ENCODE peak calls at places on chromosomes 13 and 19, in nine cellular contexts. Z is activated CD4-positive, CD25-positive, alpha-beta regulatory T cell; X is lower leg skin; U is A549; J is glutamatergic neuron; D is MCF 10A; L is Peyer's patch; A is SW480; Q is GM04504. I is an unnamed sample.

GRCh38 chr19:16226878-16227836 is 29.4 kb downstream of the AP1M1 start:
- DNase-seq in Z (no peak), X (peak; percentile 80), U (no peak), J (no peak), D (no peak), L (no peak), A (no peak), Q (no peak), I (no peak)

GRCh38 chr19:37938379-37938778 is 31.4 kb downstream of the SIPA1L3 start:
- DNase-seq in Z (no peak), X (no peak), U (no peak), J (no peak), D (no peak), L (no peak), A (no peak), Q (no peak), I (no peak)

GRCh38 chr13:73985789-73986188 is 148.4 kb downstream of the KLF12 start:
- DNase-seq in Z (no peak), X (no peak), U (no peak), J (no peak), D (no peak), L (no peak), A (no peak), Q (no peak), I (no peak)

GRCh38 chr13:40079721-40080120 is 424.3 kb downstream of the COG6 start:
- DNase-seq in Z (no peak), X (no peak), U (no peak), J (no peak), D (no peak), L (no peak), A (no peak), Q (no peak), I (no peak)

GRCh38 chr19:13788991-13789390 is 6.3 kb upstream of the ZSWIM4 start:
- DNase-seq in Z (no peak), X (no peak), U (no peak), J (no peak), D (peak; percentile 49), L (no peak), A (no peak), Q (peak; percentile 51), I (no peak)

GRCh38 chr13:38418286-38418685 is 68.6 kb downstream of the UFM1 start:
- DNase-seq in Z (no peak), X (no peak), U (no peak), J (no peak), D (peak; percentile 17), L (no peak), A (no peak), Q (no peak), I (no peak)

GRCh38 chr19:47274071-47274890 is at the start of gene INAFM1:
- DNase-seq in Z (peak; percentile 100), X (peak; percentile 100), U (peak; percentile 98), J (peak; percentile 99), D (peak; percentile 96), L (peak; percentile 100), A (peak; percentile 96), Q (peak; percentile 83), I (peak; percentile 59)

GRCh38 chr13:28494861-28495585 is at the start of gene FLT1:
- DNase-seq in Z (no peak), X (peak; percentile 88), U (no peak), J (peak; percentile 74), D (no peak), L (no peak), A (peak; percentile 14), Q (no peak), I (no peak)

GRCh38 chr19:43354305-43354627 is 780 bp downstream of the CD177 start:
- DNase-seq in Z (no peak), X (no peak), U (no peak), J (peak; percentile 66), D (no peak), L (no peak), A (no peak), Q (no peak), I (no peak)

GRCh38 chr13:25846227-25846984 is 205.4 kb downstream of the SHISA2 start:
- DNase-seq in Z (no peak), X (no peak), U (no peak), J (no peak), D (peak; percentile 18), L (no peak), A (no peak), Q (no peak), I (no peak)

GRCh38 chr13:72643339-72643989 is 84.0 kb downstream of the MZT1 start:
- DNase-seq in Z (peak; percentile 35), X (no peak), U (peak; percentile 47), J (peak; percentile 64), D (peak; percentile 59), L (peak; percentile 51), A (peak; percentile 20), Q (peak; percentile 10), I (peak; percentile 3)

GRCh38 chr19:38634757-38635482 is 12.5 kb upstream of the ACTN4 start:
- DNase-seq in Z (peak; percentile 72), X (peak; percentile 95), U (peak; percentile 80), J (peak; percentile 88), D (peak; percentile 80), L (peak; percentile 85), A (no peak), Q (no peak), I (no peak)

GRCh38 chr19:4575267-4575793 is 15.8 kb upstream of the SEMA6B start:
- DNase-seq in Z (no peak), X (peak; percentile 90), U (peak; percentile 94), J (peak; percentile 68), D (peak; percentile 93), L (no peak), A (peak; percentile 83), Q (peak; percentile 78), I (peak; percentile 98)

GRCh38 chr13:20462533-20462915 is 63.1 kb downstream of the CRYL1 start:
- DNase-seq in Z (no peak), X (no peak), U (no peak), J (no peak), D (no peak), L (no peak), A (no peak), Q (no peak), I (no peak)